ENCODE peak calls at places on chromosomes 12 and 14, in four cellular contexts. K is fibroblast of lung, C is MCF 10A, F is endothelial cell. D is an unnamed sample.

GRCh38 chr14:51473808-51474207 is 177.9 kb upstream of the FRMD6 start:
- DNase-seq in K (no peak), C (peak; percentile 24), F (no peak), D (no peak)

GRCh38 chr12:117857632-117858274 is 111.0 kb downstream of the KSR2 start:
- DNase-seq in F (peak; percentile 71), K (peak; percentile 28), C (peak; percentile 65), D (peak; percentile 53)

GRCh38 chr14:87014854-87015253 is 978.1 kb downstream of the GALC start:
- DNase-seq in F (no peak), C (peak; percentile 38), K (no peak), D (no peak)

GRCh38 chr14:60944206-60944605 is 36.7 kb downstream of the TRMT5 start:
- DNase-seq in F (no peak), K (peak; percentile 42), C (no peak), D (no peak)

GRCh38 chr12:5259523-5259922 is 172.4 kb upstream of the NTF3 start:
- DNase-seq in F (no peak), C (no peak), K (no peak), D (no peak)

GRCh38 chr12:11787437-11787836 is 138.0 kb downstream of the ETV6 start:
- DNase-seq in C (no peak), F (no peak), K (no peak), D (no peak)

GRCh38 chr12:27504506-27504905 is 19.5 kb upstream of the PPFIBP1 start:
- DNase-seq in C (no peak), F (no peak), K (no peak), D (no peak)

GRCh38 chr12:123058471-123058870 is 78.0 kb downstream of the ARL6IP4 start:
- DNase-seq in F (no peak), K (no peak), C (no peak), D (no peak)

GRCh38 chr14:28707814-28708213 is 58.8 kb upstream of the FOXG1 start:
- DNase-seq in K (peak; percentile 58), C (peak; percentile 58), F (no peak), D (no peak)

GRCh38 chr12:16523570-16524331 is 82.2 kb downstream of the LMO3 start:
- DNase-seq in F (no peak), C (no peak), K (peak; percentile 22), D (no peak)

GRCh38 chr12:4700621-4701026 is 19.6 kb upstream of the GALNT8 start:
- DNase-seq in C (no peak), F (no peak), K (peak; percentile 81), D (no peak)

GRCh38 chr12:64385019-64385418 is 5.5 kb downstream of the C12orf56 start:
- DNase-seq in K (no peak), C (no peak), F (no peak), D (no peak)

GRCh38 chr14:87049886-87050820 is 942.8 kb downstream of the GALC start:
- DNase-seq in K (peak; percentile 44), F (peak; percentile 64), C (peak; percentile 81), D (peak; percentile 21)

GRCh38 chr12:2240984-2241383 is 188.2 kb downstream of the CACNA1C start:
- DNase-seq in K (no peak), F (no peak), C (no peak), D (no peak)

GRCh38 chr12:120397827-120398563 is 29.0 kb upstream of the MSI1 start:
- DNase-seq in K (no peak), F (no peak), C (no peak), D (peak; percentile 76)

GRCh38 chr12:132477009-132477702 is 12.8 kb upstream of the FBRSL1 start:
- DNase-seq in K (no peak), F (no peak), C (no peak), D (no peak)

GRCh38 chr14:34498684-34499412 is 36.8 kb upstream of the SPTSSA start:
- DNase-seq in C (peak; percentile 78), F (no peak), K (peak; percentile 45), D (no peak)

GRCh38 chr12:100718212-100718611 is 76.4 kb upstream of the ANO4 start:
- DNase-seq in C (no peak), F (no peak), K (peak; percentile 9), D (no peak)

GRCh38 chr14:100539766-100540140 is 47.5 kb downstream of the BEGAIN start:
- DNase-seq in K (no peak), F (no peak), C (no peak), D (no peak)

GRCh38 chr14:89779707-89780106 is 174.8 kb downstream of the EFCAB11 start:
- DNase-seq in K (no peak), F (no peak), C (no peak), D (no peak)

GRCh38 chr14:39085933-39086332 is 17.1 kb downstream of the SEC23A start:
- DNase-seq in F (no peak), C (no peak), K (peak; percentile 33), D (no peak)

GRCh38 chr12:46043972-46044520 is 53.7 kb upstream of the SCAF11 start:
- DNase-seq in K (no peak), F (no peak), C (no peak), D (no peak)

GRCh38 chr12:46046436-46046835 is 56.1 kb upstream of the SCAF11 start:
- DNase-seq in F (no peak), C (no peak), K (no peak), D (no peak)

GRCh38 chr12:46050805-46051204 is 60.4 kb upstream of the SCAF11 start:
- DNase-seq in C (no peak), F (no peak), K (no peak), D (no peak)

DNA sequence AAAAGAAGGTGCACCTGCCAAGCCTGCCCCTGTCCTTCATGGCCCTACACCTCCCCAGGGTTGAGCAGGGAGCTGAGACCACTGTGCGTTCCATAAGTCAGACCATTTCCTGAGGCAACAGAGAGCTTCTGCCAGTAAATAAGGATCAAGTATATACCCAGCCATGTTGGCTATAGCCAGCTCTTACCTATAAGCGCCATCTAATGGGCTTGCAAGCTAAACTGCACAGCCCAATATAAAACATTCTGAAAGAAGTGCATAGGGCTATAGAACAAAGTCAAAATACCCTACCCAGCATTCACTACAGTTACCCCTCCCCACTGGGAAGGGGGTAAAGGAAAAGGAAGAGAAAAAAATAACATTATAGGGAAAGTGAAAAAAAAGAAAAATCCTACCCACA is 59.3 kb upstream of the SCAF11 start:
- DNase-seq in K (no peak), F (no peak), C (no peak), D (no peak)
- TF ChIP-seq CTCF in K (no peak), F (no peak), C (no peak), D (no peak)

DNA sequence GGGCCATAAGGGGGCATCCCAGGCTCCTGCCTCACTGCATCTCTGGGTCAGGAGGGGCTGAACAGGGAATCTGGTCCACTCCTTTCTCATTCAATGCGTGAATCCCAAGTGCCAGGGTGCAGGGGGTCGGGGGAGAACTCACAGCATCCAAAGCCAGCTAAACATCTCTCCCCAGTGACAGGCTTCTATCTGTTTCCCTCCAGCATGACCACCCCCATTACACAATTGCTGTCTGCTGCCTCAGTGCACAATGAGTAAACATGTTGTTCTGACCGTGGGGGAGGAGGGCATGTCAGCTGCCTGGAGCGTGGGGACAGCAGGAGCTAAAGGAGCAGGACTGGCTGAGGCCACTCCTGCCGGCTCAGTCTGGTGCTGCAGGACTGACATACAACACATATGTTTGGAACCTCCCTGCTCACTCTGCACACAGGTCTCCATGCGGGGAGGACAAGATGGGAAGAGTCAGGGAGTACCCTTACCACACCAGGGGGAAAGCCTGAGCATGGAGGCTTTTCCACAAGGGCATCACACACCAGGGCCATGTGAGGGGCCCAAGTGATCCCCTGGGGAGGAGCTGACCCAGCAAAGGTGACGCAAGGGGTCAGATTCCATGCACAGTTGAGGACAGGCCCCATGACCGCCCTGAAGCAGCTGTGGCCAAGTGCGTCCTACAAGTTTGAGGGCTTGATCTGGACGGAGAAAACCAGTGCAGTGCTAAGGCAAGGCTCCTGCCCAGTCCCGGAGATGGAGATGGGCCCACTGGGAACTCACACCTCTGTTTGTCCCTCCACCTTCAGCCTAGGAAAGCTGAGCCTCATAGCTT is 1.4 kb downstream of the TNS2 start:
- DNase-seq in C (peak; percentile 71), F (no peak), K (peak; percentile 76), D (no peak)
- TF ChIP-seq CTCF in C (no peak), F (no peak), K (no peak), D (no peak)

GRCh38 chr14:64763089-64763782 is 59.0 kb downstream of the PLEKHG3 start:
- DNase-seq in C (no peak), K (no peak), F (no peak), D (no peak)

GRCh38 chr14:64763801-64764511 is 59.7 kb downstream of the PLEKHG3 start:
- DNase-seq in F (no peak), K (peak; percentile 26), C (peak; percentile 19), D (no peak)

GRCh38 chr14:64761441-64762043 is 57.3 kb downstream of the PLEKHG3 start:
- DNase-seq in F (no peak), C (no peak), K (no peak), D (no peak)

GRCh38 chr14:64760916-64761315 is 56.7 kb downstream of the PLEKHG3 start:
- DNase-seq in F (no peak), C (no peak), K (no peak), D (no peak)

DNA sequence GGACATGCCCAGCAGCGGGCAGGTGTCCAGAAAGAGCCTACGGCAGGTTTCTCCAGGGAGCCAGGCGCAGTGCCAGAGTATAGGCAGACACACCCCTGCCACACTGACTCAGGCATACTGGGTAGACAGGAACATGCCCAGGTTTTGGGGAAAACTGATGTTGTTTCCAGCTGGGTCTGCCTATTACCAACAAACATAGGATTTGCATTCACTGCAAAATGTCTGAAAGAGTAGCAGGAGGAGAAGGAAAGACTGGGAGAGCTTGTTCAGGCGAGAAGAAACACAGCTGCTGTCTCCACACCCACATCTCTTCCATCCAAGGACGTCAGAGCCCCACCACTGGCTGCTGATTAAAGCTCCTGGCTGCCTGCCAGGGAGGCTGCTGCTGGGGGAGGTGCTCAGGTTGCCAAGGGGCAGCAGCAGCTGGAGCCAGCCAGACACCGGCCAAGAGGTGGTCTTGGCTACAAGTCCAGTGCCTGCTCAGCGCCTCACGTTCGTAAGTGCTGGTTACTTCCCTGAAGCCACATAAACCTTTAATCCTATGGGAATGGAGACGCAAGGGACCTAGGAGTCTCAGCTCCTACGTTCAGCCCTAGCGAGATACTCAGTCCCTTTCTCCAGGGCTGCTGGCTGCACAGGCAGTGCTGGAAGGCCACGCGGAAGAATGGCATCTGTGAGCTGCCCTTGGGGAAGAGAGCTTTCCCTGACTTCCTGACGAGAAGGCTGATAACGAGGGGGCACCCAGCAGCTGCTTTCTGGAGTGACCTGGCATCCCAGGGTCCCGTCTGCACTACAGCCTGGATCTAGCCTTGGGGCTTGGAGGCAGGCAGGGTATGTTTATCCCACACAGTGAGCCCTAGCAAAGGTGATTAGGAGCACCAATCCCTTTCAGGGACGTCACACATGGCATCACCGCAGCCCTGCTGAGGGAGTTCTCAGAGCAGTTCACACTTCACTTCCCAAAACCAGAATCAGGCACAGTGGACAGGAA is 58.1 kb downstream of the PLEKHG3 start:
- DNase-seq in C (peak; percentile 94), K (peak; percentile 94), F (no peak), D (no peak)
- TF ChIP-seq CTCF in C (peak; percentile 3), K (no peak), F (no peak), D (no peak)

DNA sequence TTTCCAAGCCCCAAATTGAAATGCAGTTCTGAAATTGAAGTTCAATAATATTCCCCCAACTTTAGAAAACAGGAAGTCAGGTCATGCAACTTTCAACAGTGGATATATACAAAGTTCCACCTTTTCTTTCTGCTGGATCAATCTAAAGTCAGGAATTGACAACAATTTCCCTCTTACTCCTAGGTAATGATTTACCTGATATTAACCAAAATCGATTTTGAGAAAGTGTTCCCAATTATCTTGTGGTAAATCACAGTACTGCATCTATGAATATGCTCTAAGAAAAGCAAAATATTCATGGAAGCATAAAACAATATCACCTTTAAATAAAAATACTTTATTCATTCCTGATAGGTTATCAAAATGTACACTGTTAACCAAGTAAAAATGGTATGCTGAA is 28.4 kb downstream of the BDKRB1 start:
- DNase-seq in C (no peak), F (no peak), K (no peak), D (no peak)
- TF ChIP-seq CTCF in C (no peak), F (no peak), K (no peak), D (peak; percentile 28)